ENCODE peak calls at places on chromosomes 6 and 20, in seven cellular contexts. One of them, this sample, is unnamed.

GRCh38 chr20:22322513-22322912 is 261.9 kb downstream of the FOXA2 start:
- DNase-seq in astrocyte of the spinal cord: no peak
- DNase-seq in ovary: no peak
- DNase-seq in tibial artery: no peak
- DNase-seq in WTC11: no peak
- DNase-seq in adrenal gland: no peak
- DNase-seq in mucosa of descending colon: no peak
- DNase-seq in this sample: no peak

GRCh38 chr6:113994934-113995342 is 24.0 kb upstream of the HDAC2 start:
- DNase-seq in astrocyte of the spinal cord: peak; percentile 92
- DNase-seq in ovary: no peak
- DNase-seq in tibial artery: no peak
- DNase-seq in WTC11: peak; percentile 50
- DNase-seq in adrenal gland: peak; percentile 46
- DNase-seq in mucosa of descending colon: peak; percentile 65
- DNase-seq in this sample: peak; percentile 93

GRCh38 chr6:170292778-170293164 is 1.9 kb upstream of the DLL1 start:
- DNase-seq in astrocyte of the spinal cord: no peak
- DNase-seq in ovary: no peak
- DNase-seq in tibial artery: no peak
- DNase-seq in WTC11: no peak
- DNase-seq in adrenal gland: no peak
- DNase-seq in mucosa of descending colon: peak; percentile 27
- DNase-seq in this sample: no peak

GRCh38 chr6:71567562-71567961 is 279.0 kb downstream of the OGFRL1 start:
- DNase-seq in astrocyte of the spinal cord: no peak
- DNase-seq in ovary: no peak
- DNase-seq in tibial artery: no peak
- DNase-seq in WTC11: no peak
- DNase-seq in adrenal gland: no peak
- DNase-seq in mucosa of descending colon: no peak
- DNase-seq in this sample: no peak

GRCh38 chr20:38806855-38807655 is 1.6 kb downstream of the PPP1R16B start:
- DNase-seq in astrocyte of the spinal cord: no peak
- DNase-seq in ovary: no peak
- DNase-seq in tibial artery: no peak
- DNase-seq in WTC11: peak; percentile 27
- DNase-seq in adrenal gland: no peak
- DNase-seq in mucosa of descending colon: peak; percentile 18
- DNase-seq in this sample: no peak

GRCh38 chr20:50866036-50866685 is 65.1 kb downstream of the ADNP start:
- DNase-seq in astrocyte of the spinal cord: no peak
- DNase-seq in ovary: no peak
- DNase-seq in tibial artery: no peak
- DNase-seq in WTC11: no peak
- DNase-seq in adrenal gland: no peak
- DNase-seq in mucosa of descending colon: no peak
- DNase-seq in this sample: no peak

GRCh38 chr6:12555781-12556180 is 160.8 kb upstream of the PHACTR1 start:
- DNase-seq in astrocyte of the spinal cord: no peak
- DNase-seq in ovary: no peak
- DNase-seq in tibial artery: no peak
- DNase-seq in WTC11: no peak
- DNase-seq in adrenal gland: no peak
- DNase-seq in mucosa of descending colon: no peak
- DNase-seq in this sample: no peak

GRCh38 chr6:110656492-110656891 is 158.8 kb downstream of the CDK19 start:
- DNase-seq in astrocyte of the spinal cord: no peak
- DNase-seq in ovary: no peak
- DNase-seq in tibial artery: no peak
- DNase-seq in WTC11: no peak
- DNase-seq in adrenal gland: no peak
- DNase-seq in mucosa of descending colon: peak; percentile 57
- DNase-seq in this sample: no peak

GRCh38 chr20:36604952-36605308 is 649 bp upstream of the RAB5IF start:
- DNase-seq in astrocyte of the spinal cord: no peak
- DNase-seq in ovary: peak; percentile 45
- DNase-seq in tibial artery: peak; percentile 71
- DNase-seq in WTC11: no peak
- DNase-seq in adrenal gland: peak; percentile 55
- DNase-seq in mucosa of descending colon: peak; percentile 43
- DNase-seq in this sample: no peak

GRCh38 chr20:58709013-58709702 is 16.6 kb downstream of the NPEPL1 start:
- DNase-seq in astrocyte of the spinal cord: no peak
- DNase-seq in ovary: no peak
- DNase-seq in tibial artery: no peak
- DNase-seq in WTC11: no peak
- DNase-seq in adrenal gland: no peak
- DNase-seq in mucosa of descending colon: no peak
- DNase-seq in this sample: no peak

GRCh38 chr6:151196571-151196970 is 43.2 kb upstream of the AKAP12 start:
- DNase-seq in astrocyte of the spinal cord: no peak
- DNase-seq in ovary: peak; percentile 79
- DNase-seq in tibial artery: peak; percentile 78
- DNase-seq in WTC11: no peak
- DNase-seq in adrenal gland: peak; percentile 38
- DNase-seq in mucosa of descending colon: peak; percentile 51
- DNase-seq in this sample: no peak

GRCh38 chr6:13918686-13919085 is 6.1 kb upstream of the RNF182 start:
- DNase-seq in astrocyte of the spinal cord: no peak
- DNase-seq in ovary: no peak
- DNase-seq in tibial artery: no peak
- DNase-seq in WTC11: no peak
- DNase-seq in adrenal gland: no peak
- DNase-seq in mucosa of descending colon: no peak
- DNase-seq in this sample: no peak

GRCh38 chr20:3753098-3753497 is 14.5 kb downstream of the ADISSP start:
- DNase-seq in astrocyte of the spinal cord: peak; percentile 65
- DNase-seq in ovary: peak; percentile 71
- DNase-seq in tibial artery: no peak
- DNase-seq in WTC11: peak; percentile 78
- DNase-seq in adrenal gland: peak; percentile 79
- DNase-seq in mucosa of descending colon: peak; percentile 89
- DNase-seq in this sample: peak; percentile 47

GRCh38 chr20:14197097-14197496 is 140.3 kb downstream of the FLRT3 start:
- DNase-seq in astrocyte of the spinal cord: peak; percentile 46
- DNase-seq in ovary: no peak
- DNase-seq in tibial artery: no peak
- DNase-seq in WTC11: no peak
- DNase-seq in adrenal gland: no peak
- DNase-seq in mucosa of descending colon: no peak
- DNase-seq in this sample: peak; percentile 60

GRCh38 chr6:25229671-25230321 is 49.4 kb upstream of the CARMIL1 start:
- DNase-seq in astrocyte of the spinal cord: peak; percentile 68
- DNase-seq in ovary: no peak
- DNase-seq in tibial artery: no peak
- DNase-seq in WTC11: no peak
- DNase-seq in adrenal gland: no peak
- DNase-seq in mucosa of descending colon: no peak
- DNase-seq in this sample: peak; percentile 80

GRCh38 chr20:48205786-48206185 is 420.5 kb upstream of the SULF2 start:
- DNase-seq in astrocyte of the spinal cord: no peak
- DNase-seq in ovary: no peak
- DNase-seq in tibial artery: no peak
- DNase-seq in WTC11: no peak
- DNase-seq in adrenal gland: no peak
- DNase-seq in mucosa of descending colon: no peak
- DNase-seq in this sample: no peak

GRCh38 chr6:108737594-108738546 is 110.4 kb upstream of the ARMC2 start:
- DNase-seq in astrocyte of the spinal cord: peak; percentile 85
- DNase-seq in ovary: no peak
- DNase-seq in tibial artery: peak; percentile 81
- DNase-seq in WTC11: no peak
- DNase-seq in adrenal gland: no peak
- DNase-seq in mucosa of descending colon: peak; percentile 33
- DNase-seq in this sample: peak; percentile 96

GRCh38 chr20:53829086-53829703 is 235.6 kb upstream of the ZNF217 start:
- DNase-seq in astrocyte of the spinal cord: peak; percentile 95
- DNase-seq in ovary: no peak
- DNase-seq in tibial artery: no peak
- DNase-seq in WTC11: no peak
- DNase-seq in adrenal gland: no peak
- DNase-seq in mucosa of descending colon: no peak
- DNase-seq in this sample: peak; percentile 97

GRCh38 chr6:55853008-55854001 is 22.1 kb downstream of the BMP5 start:
- DNase-seq in astrocyte of the spinal cord: no peak
- DNase-seq in ovary: no peak
- DNase-seq in tibial artery: no peak
- DNase-seq in WTC11: no peak
- DNase-seq in adrenal gland: no peak
- DNase-seq in mucosa of descending colon: no peak
- DNase-seq in this sample: no peak

GRCh38 chr6:122997541-122998150 is 1.6 kb downstream of the CLVS2 start:
- DNase-seq in astrocyte of the spinal cord: no peak
- DNase-seq in ovary: no peak
- DNase-seq in tibial artery: no peak
- DNase-seq in WTC11: no peak
- DNase-seq in adrenal gland: no peak
- DNase-seq in mucosa of descending colon: no peak
- DNase-seq in this sample: no peak

GRCh38 chr6:94071835-94072234 is 652.5 kb upstream of the EPHA7 start:
- DNase-seq in astrocyte of the spinal cord: peak; percentile 29
- DNase-seq in ovary: no peak
- DNase-seq in tibial artery: no peak
- DNase-seq in WTC11: no peak
- DNase-seq in adrenal gland: no peak
- DNase-seq in mucosa of descending colon: no peak
- DNase-seq in this sample: no peak
- TF ChIP-seq CTCF in astrocyte of the spinal cord: peak; percentile 40
- TF ChIP-seq CTCF in ovary: no peak
- TF ChIP-seq CTCF in tibial artery: no peak
- TF ChIP-seq CTCF in WTC11: no peak
- TF ChIP-seq CTCF in adrenal gland: no peak
- TF ChIP-seq CTCF in mucosa of descending colon: no peak
- TF ChIP-seq CTCF in this sample: no peak

DNA sequence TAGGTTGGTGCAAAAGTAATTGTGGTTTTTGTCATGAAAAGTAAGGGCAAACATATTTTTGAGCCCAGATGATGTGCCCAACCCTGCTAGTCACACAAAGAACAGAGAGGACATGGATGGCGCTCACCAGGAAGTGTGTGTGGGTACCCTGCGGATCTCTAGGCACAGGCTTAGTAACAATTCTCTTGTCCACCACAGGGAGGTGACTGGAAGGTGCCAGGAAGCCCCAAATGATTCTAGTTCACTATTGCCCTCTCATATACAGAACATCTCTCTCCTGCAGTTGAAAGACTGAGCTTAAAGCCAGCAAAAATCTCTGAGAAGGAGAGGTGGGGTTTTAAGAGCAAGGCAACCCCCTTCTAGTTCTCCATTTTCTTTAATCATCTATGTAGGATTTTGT is 272.1 kb upstream of the TAB2 start:
- DNase-seq in astrocyte of the spinal cord: no peak
- DNase-seq in ovary: no peak
- DNase-seq in tibial artery: no peak
- DNase-seq in WTC11: no peak
- DNase-seq in adrenal gland: no peak
- DNase-seq in mucosa of descending colon: no peak
- DNase-seq in this sample: no peak
- TF ChIP-seq CTCF in astrocyte of the spinal cord: no peak
- TF ChIP-seq CTCF in ovary: no peak
- TF ChIP-seq CTCF in tibial artery: no peak
- TF ChIP-seq CTCF in WTC11: no peak
- TF ChIP-seq CTCF in adrenal gland: no peak
- TF ChIP-seq CTCF in mucosa of descending colon: no peak
- TF ChIP-seq CTCF in this sample: no peak

GRCh38 chr6:39086711-39087110 is 28.3 kb downstream of the SAYSD1 start:
- DNase-seq in astrocyte of the spinal cord: no peak
- DNase-seq in ovary: no peak
- DNase-seq in tibial artery: no peak
- DNase-seq in WTC11: no peak
- DNase-seq in adrenal gland: no peak
- DNase-seq in mucosa of descending colon: no peak
- DNase-seq in this sample: no peak

GRCh38 chr6:39086294-39086693 is 28.7 kb downstream of the SAYSD1 start:
- DNase-seq in astrocyte of the spinal cord: no peak
- DNase-seq in ovary: no peak
- DNase-seq in tibial artery: no peak
- DNase-seq in WTC11: no peak
- DNase-seq in adrenal gland: no peak
- DNase-seq in mucosa of descending colon: no peak
- DNase-seq in this sample: no peak

GRCh38 chr6:39087197-39087596 is 27.8 kb downstream of the SAYSD1 start:
- DNase-seq in astrocyte of the spinal cord: no peak
- DNase-seq in ovary: no peak
- DNase-seq in tibial artery: no peak
- DNase-seq in WTC11: no peak
- DNase-seq in adrenal gland: no peak
- DNase-seq in mucosa of descending colon: no peak
- DNase-seq in this sample: no peak

GRCh38 chr6:39090036-39090435 is 24.9 kb downstream of the SAYSD1 start:
- DNase-seq in astrocyte of the spinal cord: no peak
- DNase-seq in ovary: no peak
- DNase-seq in tibial artery: no peak
- DNase-seq in WTC11: no peak
- DNase-seq in adrenal gland: no peak
- DNase-seq in mucosa of descending colon: no peak
- DNase-seq in this sample: no peak

GRCh38 chr6:39088331-39088730 is 26.7 kb downstream of the SAYSD1 start:
- DNase-seq in astrocyte of the spinal cord: peak; percentile 42
- DNase-seq in ovary: no peak
- DNase-seq in tibial artery: no peak
- DNase-seq in WTC11: peak; percentile 75
- DNase-seq in adrenal gland: peak; percentile 31
- DNase-seq in mucosa of descending colon: peak; percentile 39
- DNase-seq in this sample: peak; percentile 57
- TF ChIP-seq CTCF in astrocyte of the spinal cord: peak; percentile 46
- TF ChIP-seq CTCF in ovary: no peak
- TF ChIP-seq CTCF in tibial artery: peak; percentile 49
- TF ChIP-seq CTCF in WTC11: no peak
- TF ChIP-seq CTCF in adrenal gland: peak; percentile 40
- TF ChIP-seq CTCF in mucosa of descending colon: no peak
- TF ChIP-seq CTCF in this sample: peak; percentile 45

DNA sequence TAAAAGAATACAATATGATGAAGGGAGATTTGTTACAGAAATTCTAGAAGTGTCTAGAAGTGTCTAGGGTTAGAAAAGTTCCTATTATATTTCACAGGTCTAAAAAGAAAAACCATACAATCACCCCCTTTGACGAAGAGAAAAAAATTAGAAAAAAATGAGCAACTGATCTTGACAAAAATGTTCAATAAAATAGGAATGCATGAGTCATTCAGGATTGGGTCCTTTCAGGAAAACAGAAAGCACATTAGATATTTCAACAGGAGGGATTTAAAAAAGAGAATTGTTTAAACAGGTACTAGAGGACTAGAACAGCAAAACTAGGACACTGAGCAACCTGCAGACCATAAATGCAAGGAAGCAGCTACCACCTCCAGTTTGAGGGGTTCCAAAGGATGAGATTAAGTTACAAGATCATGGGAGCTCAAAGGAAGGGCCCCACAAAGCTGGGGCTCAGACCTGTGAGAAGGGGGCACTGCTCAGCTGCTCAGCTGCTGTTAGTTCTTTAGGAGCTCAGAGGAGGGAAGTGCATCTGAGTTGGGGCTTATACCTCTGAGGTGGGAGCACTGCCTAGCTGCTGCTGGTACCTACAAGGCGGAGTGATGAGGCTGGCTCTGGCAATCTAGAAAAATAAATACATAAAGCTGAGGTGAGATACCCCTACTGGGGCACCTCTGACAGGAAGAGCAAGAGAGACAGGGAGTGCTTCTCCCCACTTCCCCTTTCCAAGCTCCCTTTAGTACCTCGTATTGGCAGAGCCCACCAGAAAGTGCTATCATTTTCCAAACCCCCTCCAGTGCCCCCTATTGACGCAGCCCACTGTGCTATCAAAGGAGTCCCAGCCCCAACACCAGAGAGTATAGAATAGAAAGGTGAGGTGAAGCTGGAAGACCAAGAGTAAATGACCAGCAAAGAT is 27.1 kb upstream of the BEND6 start:
- DNase-seq in astrocyte of the spinal cord: no peak
- DNase-seq in ovary: no peak
- DNase-seq in tibial artery: no peak
- DNase-seq in WTC11: peak; percentile 23
- DNase-seq in adrenal gland: no peak
- DNase-seq in mucosa of descending colon: no peak
- DNase-seq in this sample: no peak
- TF ChIP-seq CTCF in astrocyte of the spinal cord: no peak
- TF ChIP-seq CTCF in ovary: no peak
- TF ChIP-seq CTCF in tibial artery: no peak
- TF ChIP-seq CTCF in WTC11: no peak
- TF ChIP-seq CTCF in adrenal gland: no peak
- TF ChIP-seq CTCF in mucosa of descending colon: no peak
- TF ChIP-seq CTCF in this sample: peak; percentile 24

This sample was measured in HFFc6.